ENCODE peak calls at places on chromosome 18, in seven cellular contexts. Z, F, O, M, T, K and E are unnamed samples.
A peak's percentile ranks its signal among the peaks of the same experiment; 100 is the strongest.

GRCh38 chr18:22691988-22692710 is 241.0 kb upstream of the RBBP8 start:
- DNase-seq in Z (no peak), F (no peak), O (peak; percentile 66), M (no peak), T (no peak), K (no peak), E (no peak)

GRCh38 chr18:36328916-36329315 is 31.4 kb downstream of the FHOD3 start:
- DNase-seq in Z (no peak), F (no peak), O (no peak), M (no peak), T (no peak), K (no peak), E (no peak)

GRCh38 chr18:62037989-62038778 is 145.4 kb upstream of the RNF152 start:
- DNase-seq in Z (no peak), F (no peak), O (no peak), M (no peak), T (no peak), K (no peak), E (no peak)

GRCh38 chr18:67232991-67233390 is 283.5 kb downstream of the DSEL start:
- DNase-seq in Z (no peak), F (no peak), O (no peak), M (no peak), T (no peak), K (no peak), E (no peak)

GRCh38 chr18:5868218-5868904 is 27.0 kb downstream of the TMEM200C start:
- DNase-seq in Z (peak; percentile 63), F (peak; percentile 59), O (peak; percentile 76), M (peak; percentile 38), T (peak; percentile 83), K (no peak), E (peak; percentile 63)

GRCh38 chr18:58653814-58654509 is 17.3 kb upstream of the MALT1 start:
- DNase-seq in Z (no peak), F (no peak), O (no peak), M (no peak), T (no peak), K (no peak), E (no peak)

GRCh38 chr18:48838166-48838775 is 112.5 kb downstream of the SMAD7 start:
- DNase-seq in Z (no peak), F (no peak), O (no peak), M (no peak), T (no peak), K (no peak), E (no peak)

GRCh38 chr18:77210249-77210648 is 39.4 kb upstream of the GALR1 start:
- DNase-seq in Z (no peak), F (no peak), O (no peak), M (no peak), T (no peak), K (peak; percentile 50), E (no peak)

GRCh38 chr18:26415041-26415440 is 133.3 kb downstream of the KCTD1 start:
- DNase-seq in Z (no peak), F (no peak), O (no peak), M (no peak), T (no peak), K (no peak), E (no peak)

GRCh38 chr18:42196651-42197050 is 241.6 kb downstream of the PIK3C3 start:
- DNase-seq in Z (no peak), F (no peak), O (no peak), M (no peak), T (no peak), K (no peak), E (no peak)

GRCh38 chr18:23301971-23302370 is 151.1 kb upstream of the RIOK3 start:
- DNase-seq in Z (no peak), F (no peak), O (no peak), M (no peak), T (no peak), K (no peak), E (no peak)

GRCh38 chr18:5369513-5369912 is 74.0 kb upstream of the ZBTB14 start:
- DNase-seq in Z (no peak), F (no peak), O (no peak), M (no peak), T (no peak), K (no peak), E (no peak)

GRCh38 chr18:48540329-48541025 is 1.6 kb downstream of the CTIF start:
- DNase-seq in Z (peak; percentile 77), F (peak; percentile 66), O (peak; percentile 67), M (peak; percentile 81), T (peak; percentile 57), K (peak; percentile 93), E (peak; percentile 65)

GRCh38 chr18:27605107-27605834 is 420.2 kb upstream of the CHST9 start:
- DNase-seq in Z (peak; percentile 25), F (peak; percentile 13), O (peak; percentile 64), M (peak; percentile 63), T (peak; percentile 53), K (no peak), E (peak; percentile 66)

GRCh38 chr18:48667276-48668254 is 128.7 kb downstream of the CTIF start:
- DNase-seq in Z (no peak), F (no peak), O (peak; percentile 16), M (peak; percentile 76), T (peak; percentile 23), K (no peak), E (no peak)

GRCh38 chr18:13574355-13574754 is 152.0 kb downstream of the FAM210A start:
- DNase-seq in Z (no peak), F (no peak), O (no peak), M (no peak), T (no peak), K (no peak), E (no peak)

GRCh38 chr18:11279461-11279860 is 130.1 kb upstream of the PIEZO2 start:
- DNase-seq in Z (no peak), F (no peak), O (no peak), M (no peak), T (no peak), K (no peak), E (no peak)

GRCh38 chr18:4096501-4096900 is 358.6 kb downstream of the DLGAP1 start:
- DNase-seq in Z (no peak), F (no peak), O (peak; percentile 21), M (no peak), T (no peak), K (no peak), E (no peak)

DNA sequence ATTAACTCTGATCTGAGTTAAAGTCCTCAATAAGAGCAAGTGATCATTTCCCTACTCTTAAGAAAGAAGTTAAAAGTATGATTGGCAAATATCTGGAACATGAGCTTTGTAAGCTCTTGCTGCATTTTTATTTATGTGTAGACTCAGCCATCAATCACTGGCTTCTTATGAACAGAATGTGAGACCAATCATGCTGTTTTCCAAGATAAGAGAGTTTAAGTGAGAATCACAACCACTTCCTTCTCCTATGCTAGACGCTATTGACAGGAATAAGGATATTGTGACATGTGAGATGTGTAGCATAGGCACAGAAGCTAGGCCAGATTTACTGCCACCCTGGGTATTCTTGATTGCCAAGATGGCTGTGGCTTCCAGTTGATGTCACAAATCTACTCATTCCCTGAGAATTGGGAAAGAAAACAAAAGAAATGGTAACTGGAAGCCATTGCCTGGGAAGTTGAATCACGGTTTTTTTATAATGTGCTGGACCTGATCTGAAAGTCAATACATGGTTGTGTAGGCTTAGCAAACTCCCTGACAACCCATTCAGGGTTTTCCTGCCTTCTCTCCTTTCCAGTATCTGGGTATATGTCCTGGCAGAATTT is 49.9 kb downstream of the RAB27B start:
- DNase-seq in Z (no peak), F (no peak), O (no peak), M (no peak), T (no peak), K (no peak), E (no peak)
- TF ChIP-seq EP300 in Z (no peak), F (no peak), O (no peak), M (no peak), T (no peak), K (no peak), E (no peak)

DNA sequence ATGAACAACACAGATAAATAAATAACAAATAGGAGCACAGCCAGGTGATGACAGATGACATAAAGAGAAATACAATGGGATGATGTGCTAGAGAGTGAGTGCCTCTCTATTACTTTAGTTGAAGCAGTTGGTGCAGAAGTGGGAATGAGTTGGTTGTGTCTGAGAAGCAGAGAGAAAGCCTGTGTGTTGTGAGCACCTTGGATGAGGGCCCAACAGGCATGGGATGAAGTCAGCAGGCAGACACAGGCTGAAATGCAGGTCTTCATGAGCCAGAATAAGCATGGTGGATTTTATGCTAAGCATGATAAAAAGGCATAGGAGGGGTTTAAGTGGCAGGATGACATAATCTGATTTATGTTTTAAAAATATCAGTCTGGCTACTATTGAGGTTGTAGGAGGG is 71.5 kb downstream of the KLHL14 start:
- DNase-seq in Z (no peak), F (no peak), O (no peak), M (no peak), T (no peak), K (no peak), E (no peak)
- TF ChIP-seq EP300 in Z (no peak), F (no peak), O (no peak), M (no peak), T (no peak), K (no peak), E (no peak)

GRCh38 chr18:30999186-30999585 is 43.4 kb downstream of the DSC3 start:
- DNase-seq in Z (no peak), F (no peak), O (no peak), M (no peak), T (no peak), K (no peak), E (no peak)
- TF ChIP-seq EP300 in Z (no peak), F (no peak), O (no peak), M (no peak), T (no peak), K (no peak), E (no peak)

DNA sequence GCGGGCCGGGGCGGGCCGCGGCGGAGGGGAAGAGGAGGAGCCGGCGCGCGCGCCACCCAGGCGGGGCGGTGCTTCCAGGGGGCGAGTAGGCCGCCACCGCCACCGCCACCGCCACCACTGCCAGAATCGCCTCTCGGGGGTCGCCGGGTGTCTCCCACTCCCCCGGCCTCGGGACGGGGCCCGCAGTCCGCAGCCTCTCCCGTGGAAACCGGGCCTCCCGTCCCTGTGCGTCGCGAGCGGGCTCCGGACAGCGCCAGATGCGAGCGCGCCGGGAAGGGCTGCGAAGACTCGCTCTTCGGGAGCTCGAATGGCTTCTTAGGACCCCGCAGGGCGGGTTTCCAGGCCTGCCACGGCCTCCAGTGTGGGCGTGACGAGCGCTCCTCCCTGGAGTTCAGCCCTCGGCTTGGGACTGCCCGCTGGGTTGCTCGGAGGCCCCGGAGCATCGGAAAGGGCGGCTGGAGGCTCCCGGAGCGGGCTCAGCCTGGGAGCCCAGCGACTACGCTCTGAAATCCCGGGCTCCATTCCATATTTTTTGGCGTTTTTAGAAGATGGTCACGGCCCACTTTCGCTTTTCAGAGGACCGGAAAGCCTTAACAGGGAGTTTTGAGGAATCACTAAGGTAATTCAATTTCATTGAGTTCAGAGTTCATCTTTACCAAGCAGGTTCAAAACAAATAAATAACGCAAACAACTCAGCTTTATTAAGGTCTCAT is 391 bp upstream of the KDSR start:
- DNase-seq in Z (peak; percentile 94), F (peak; percentile 97), O (peak; percentile 96), M (peak; percentile 95), T (peak; percentile 94), K (peak; percentile 99), E (peak; percentile 94)
- TF ChIP-seq EP300 in Z (no peak), F (no peak), O (no peak), M (no peak), T (no peak), K (no peak), E (no peak)

GRCh38 chr18:46320928-46321855 is 217.0 kb downstream of the HAUS1 start:
- DNase-seq in Z (no peak), F (no peak), O (no peak), M (no peak), T (no peak), K (no peak), E (no peak)
- TF ChIP-seq EP300 in Z (no peak), F (no peak), O (no peak), M (no peak), T (no peak), K (no peak), E (no peak)